ENCODE peak calls at places on chromosomes 2 and 18, in five cellular contexts. G is HCT116, D is uterus, I is colonic mucosa, U is GM13976. M is an unnamed sample.
A peak's percentile ranks its signal among the peaks of the same experiment; 100 is the strongest.

GRCh38 chr2:234178309-234179030 is 128.0 kb downstream of the SPP2 start:
- DNase-seq in G (no peak), U (no peak), I (no peak), D (no peak), M (peak; percentile 52)

GRCh38 chr2:16713011-16713423 is 47.4 kb upstream of the CYRIA start:
- DNase-seq in I (no peak), U (peak; percentile 23), D (no peak), G (no peak), M (no peak)

GRCh38 chr2:216996279-216996845 is 136.5 kb upstream of the TNP1 start:
- DNase-seq in U (no peak), I (no peak), D (no peak), G (no peak), M (no peak)

GRCh38 chr2:143205106-143205764 is 76.0 kb downstream of the ARHGAP15 start:
- DNase-seq in D (no peak), G (peak; percentile 6), I (no peak), U (no peak), M (peak; percentile 20)

GRCh38 chr2:200324362-200324761 is 17.9 kb downstream of the SPATS2L start:
- DNase-seq in D (no peak), U (no peak), G (no peak), I (no peak), M (no peak)

GRCh38 chr2:195561205-195562032 is 95.6 kb upstream of the SLC39A10 start:
- DNase-seq in I (no peak), D (no peak), U (no peak), G (no peak), M (peak; percentile 88)

GRCh38 chr2:217113496-217113895 is 253.6 kb upstream of the TNP1 start:
- DNase-seq in I (no peak), U (no peak), D (no peak), G (no peak), M (no peak)

GRCh38 chr2:85887566-85888019 is 1.2 kb downstream of the ST3GAL5 start:
- DNase-seq in D (peak; percentile 62), U (peak; percentile 35), I (peak; percentile 54), G (no peak), M (peak; percentile 48)

GRCh38 chr18:68454511-68455228 is 260.2 kb downstream of the TMX3 start:
- DNase-seq in G (no peak), U (no peak), D (no peak), I (no peak), M (peak; percentile 70)

GRCh38 chr2:17610521-17610920 is 70.0 kb downstream of the VSNL1 start:
- DNase-seq in D (no peak), G (no peak), U (no peak), I (no peak), M (peak; percentile 78)

GRCh38 chr2:231696004-231696367 is 12.3 kb upstream of the PTMA start:
- DNase-seq in G (no peak), U (no peak), D (peak; percentile 82), I (no peak), M (peak; percentile 56)

GRCh38 chr18:668263-668662 is 10.8 kb downstream of the TYMS start:
- DNase-seq in U (no peak), D (no peak), I (no peak), G (no peak), M (no peak)

GRCh38 chr2:180322781-180323180 is 315.7 kb upstream of the CWC22 start:
- DNase-seq in U (no peak), G (no peak), D (no peak), I (no peak), M (peak; percentile 36)

GRCh38 chr2:189304360-189304759 is 124.8 kb upstream of the COL5A2 start:
- DNase-seq in U (no peak), G (no peak), D (no peak), I (no peak), M (no peak)

GRCh38 chr2:135962401-135963138 is 22.9 kb downstream of the DARS1 start:
- DNase-seq in I (no peak), U (no peak), G (no peak), D (no peak), M (no peak)

GRCh38 chr2:240396623-240397541 is 38.6 kb upstream of the GPC1 start:
- DNase-seq in U (no peak), I (no peak), D (peak; percentile 10), G (no peak), M (no peak)

GRCh38 chr2:27823135-27823534 is 51.6 kb downstream of the MRPL33 start:
- DNase-seq in U (no peak), I (no peak), G (no peak), D (no peak), M (no peak)

GRCh38 chr2:176081993-176082884 is 1.5 kb downstream of the EVX2 start:
- DNase-seq in G (no peak), U (peak; percentile 38), I (peak; percentile 21), D (no peak), M (no peak)

GRCh38 chr2:23452853-23453420 is 68.0 kb downstream of the KLHL29 start:
- DNase-seq in G (no peak), I (no peak), U (peak; percentile 50), D (no peak), M (peak; percentile 14)

GRCh38 chr2:17851731-17852585 is 26.5 kb upstream of the KCNS3 start:
- DNase-seq in U (peak; percentile 76), I (peak; percentile 49), D (peak; percentile 16), G (peak; percentile 51), M (peak; percentile 79)

GRCh38 chr2:236137066-236137465 is 31.1 kb downstream of the GBX2 start:
- DNase-seq in U (no peak), I (no peak), G (no peak), D (no peak), M (no peak)

DNA sequence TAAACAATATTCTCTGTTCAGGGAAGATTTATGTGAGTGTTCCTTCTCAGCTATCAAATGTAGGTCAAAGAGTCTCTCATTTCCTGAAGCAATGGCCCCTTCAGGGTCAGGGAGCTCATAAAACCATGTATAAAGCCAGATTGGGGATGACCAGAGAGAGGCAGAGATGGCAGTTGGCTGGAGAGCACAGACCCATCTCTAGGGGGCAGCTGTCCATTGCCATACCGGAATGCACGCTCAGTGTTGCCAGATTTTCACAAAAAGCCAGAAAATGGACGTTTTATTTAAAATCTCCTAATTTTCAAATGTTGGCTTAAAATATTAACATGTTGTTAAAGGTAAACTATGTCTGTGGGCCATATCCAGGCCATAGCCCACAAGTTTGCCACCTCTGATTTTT is 1920.7 kb upstream of the CELF4 start:
- DNase-seq in D (no peak), G (no peak), U (no peak), I (no peak), M (no peak)
- TF ChIP-seq CTCF in D (no peak), G (no peak), U (no peak), I (no peak), M (no peak)

GRCh38 chr2:69159988-69160387 is 147.0 kb downstream of the ANTXR1 start:
- DNase-seq in I (peak; percentile 46), G (no peak), D (no peak), U (no peak), M (no peak)
- TF ChIP-seq CTCF in I (peak; percentile 41), G (no peak), D (no peak), U (no peak), M (no peak)

GRCh38 chr2:225136552-225136951 is 94.3 kb upstream of the DOCK10 start:
- DNase-seq in U (no peak), D (no peak), G (no peak), I (no peak), M (no peak)

GRCh38 chr2:225137971-225138370 is 95.7 kb upstream of the DOCK10 start:
- DNase-seq in D (no peak), U (no peak), G (no peak), I (no peak), M (peak; percentile 41)

DNA sequence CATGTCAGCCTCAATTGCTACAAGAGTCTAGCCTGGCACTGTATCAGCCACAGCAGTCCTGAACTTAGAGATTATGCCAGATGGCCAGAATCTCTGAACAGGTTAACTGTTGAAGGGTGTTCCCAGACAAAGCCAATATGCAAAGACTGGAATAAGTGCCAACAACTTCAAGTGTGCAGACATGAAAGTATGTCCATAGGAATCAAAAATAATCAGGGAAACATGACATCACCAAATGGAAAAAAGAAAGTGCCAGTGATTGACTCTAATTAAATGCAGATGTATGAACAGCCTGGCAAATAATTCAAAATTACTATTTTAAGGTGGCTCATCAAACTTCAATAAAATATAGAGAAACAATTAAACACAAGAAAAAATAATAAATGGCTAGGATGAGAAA is 98.5 kb upstream of the DOCK10 start:
- DNase-seq in G (no peak), D (no peak), I (no peak), U (no peak), M (no peak)
- TF ChIP-seq CTCF in G (no peak), D (no peak), I (no peak), U (no peak), M (no peak)

GRCh38 chr2:237315881-237316225 is 98.1 kb downstream of the COL6A3 start:
- DNase-seq in G (no peak), U (no peak), I (no peak), D (no peak), M (peak; percentile 69)

GRCh38 chr2:237316339-237316738 is 97.6 kb downstream of the COL6A3 start:
- DNase-seq in G (no peak), I (no peak), U (no peak), D (no peak), M (peak; percentile 51)

GRCh38 chr2:237312021-237312755 is 101.8 kb downstream of the COL6A3 start:
- DNase-seq in I (no peak), G (no peak), D (no peak), U (no peak), M (peak; percentile 76)

GRCh38 chr2:237314198-237314597 is 99.8 kb downstream of the COL6A3 start:
- DNase-seq in I (no peak), D (peak; percentile 82), U (no peak), G (no peak), M (no peak)

GRCh38 chr2:237315170-237315880 is 98.6 kb downstream of the COL6A3 start:
- DNase-seq in G (no peak), I (peak; percentile 54), D (peak; percentile 91), U (no peak), M (peak; percentile 97)
- TF ChIP-seq CTCF in G (no peak), I (no peak), D (peak; percentile 59), U (no peak), M (peak; percentile 41)

DNA sequence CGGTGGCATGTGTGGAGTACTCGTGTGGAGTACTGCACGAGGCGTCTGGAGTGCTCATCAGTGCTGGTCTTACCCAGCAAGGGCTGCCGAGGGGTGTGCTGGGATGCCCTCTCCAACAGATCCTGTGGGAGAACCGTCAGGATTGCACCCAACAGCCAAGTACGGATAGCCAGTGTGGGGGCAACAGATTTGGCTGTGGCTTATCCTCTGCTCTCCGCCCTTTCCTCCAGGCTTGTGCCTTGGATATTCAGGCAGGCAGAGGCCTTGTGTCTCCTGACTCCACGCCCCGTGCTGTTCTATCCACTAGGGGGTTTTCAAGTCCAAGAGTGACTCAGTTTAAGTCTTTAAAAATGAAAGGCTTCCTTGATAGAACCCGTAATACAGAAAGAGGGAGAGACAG is 321.0 kb upstream of the HS6ST1 start:
- DNase-seq in G (no peak), D (no peak), U (no peak), I (peak; percentile 12), M (no peak)
- TF ChIP-seq CTCF in G (no peak), D (no peak), U (no peak), I (no peak), M (no peak)

M was measured in cardiac fibroblast.